ENCODE peak calls at places on chromosome 11, in seven cellular contexts. R is activated CD8-positive, alpha-beta memory T cell treated with anti-CD3 and anti-CD28 coated beads, Interleukin-2, amount 50 U/mL, for 48 hours; X is T follicular helper cell; U is EL; O is AML-193; A is WTC11; Z is posterior vena cava. B is an unnamed sample.

GRCh38 chr11:29634744-29635143 is 382.1 kb downstream of the KCNA4 start:
- DNase-seq in Z (no peak), O (no peak), R (no peak), A (no peak), U (no peak), X (no peak), B (no peak)

GRCh38 chr11:1888811-1889526 is 2.7 kb downstream of the PRR33 start:
- DNase-seq in U (no peak), Z (peak; percentile 86), O (peak; percentile 68), X (peak; percentile 57), A (no peak), R (peak; percentile 82), B (peak; percentile 36)

GRCh38 chr11:129884581-129884980 is 10.8 kb downstream of the NFRKB start:
- DNase-seq in U (no peak), Z (no peak), X (no peak), O (no peak), A (no peak), R (no peak), B (no peak)

GRCh38 chr11:119103793-119104192 is 2.1 kb upstream of the DPAGT1 start:
- DNase-seq in A (no peak), U (no peak), Z (no peak), R (no peak), O (peak; percentile 12), X (no peak), B (no peak)

GRCh38 chr11:11149671-11150459 is 203.2 kb downstream of the CSNK2A3 start:
- DNase-seq in A (no peak), X (peak; percentile 50), Z (no peak), R (no peak), U (no peak), O (no peak), B (no peak)

GRCh38 chr11:12007769-12008737 is at the start of gene DKK3:
- DNase-seq in X (no peak), R (no peak), O (no peak), Z (no peak), U (peak; percentile 38), A (peak; percentile 48), B (peak; percentile 66)

GRCh38 chr11:125435461-125436238 is 60.4 kb downstream of the FEZ1 start:
- DNase-seq in Z (no peak), A (no peak), R (no peak), U (peak; percentile 16), O (no peak), X (no peak), B (no peak)

GRCh38 chr11:877565-877964 is 33.0 kb downstream of the CHID1 start:
- DNase-seq in Z (no peak), X (no peak), A (peak; percentile 82), O (no peak), U (no peak), R (peak; percentile 63), B (no peak)

GRCh38 chr11:38594881-38595280 is 1996.8 kb upstream of the RAG2 start:
- DNase-seq in Z (peak; percentile 13), A (no peak), R (no peak), U (no peak), X (no peak), O (no peak), B (no peak)

GRCh38 chr11:35031869-35032268 is 107.1 kb upstream of the CD44 start:
- DNase-seq in R (no peak), Z (no peak), X (no peak), U (peak; percentile 93), O (no peak), A (no peak), B (peak; percentile 94)

GRCh38 chr11:59801981-59802638 is 8.5 kb downstream of the MRPL16 start:
- DNase-seq in X (no peak), A (no peak), U (no peak), Z (no peak), O (no peak), R (no peak), B (peak; percentile 63)

GRCh38 chr11:8192016-8192895 is 23.4 kb upstream of the RIC3 start:
- DNase-seq in O (peak; percentile 23), Z (peak; percentile 83), U (peak; percentile 65), R (peak; percentile 71), A (peak; percentile 84), X (peak; percentile 11), B (peak; percentile 91)

GRCh38 chr11:19781351-19781750 is 68.7 kb downstream of the NAV2 start:
- DNase-seq in A (no peak), X (no peak), U (no peak), Z (no peak), R (no peak), O (no peak), B (no peak)

GRCh38 chr11:69958308-69958707 is 119.8 kb upstream of the ANO1 start:
- DNase-seq in Z (no peak), U (peak; percentile 63), A (no peak), O (no peak), X (no peak), R (no peak), B (no peak)

GRCh38 chr11:112248216-112248615 is 12.4 kb downstream of the PLET1 start:
- DNase-seq in R (no peak), X (no peak), Z (no peak), A (no peak), O (no peak), U (no peak), B (no peak)